ENCODE peak calls at places on chromosomes 3 and 15, in nine cellular contexts. A is SJSA1, G is lower lobe of right lung, W is Caco-2, X is neuronal stem cell, B is sigmoid colon, L is neural progenitor cell, E is upper lobe of right lung, Y is GM23248. J is an unnamed sample.

GRCh38 chr3:58383476-58383875 is 50.2 kb downstream of the PDHB start:
- DNase-seq in X (no peak), W (no peak), Y (peak; percentile 82), B (no peak), L (no peak), G (no peak), E (no peak), A (no peak), J (no peak)

GRCh38 chr3:5195605-5196004 is 8.1 kb downstream of the EDEM1 start:
- DNase-seq in W (no peak), G (peak; percentile 67), B (no peak), A (no peak), E (peak; percentile 71), Y (peak; percentile 47), L (no peak), X (no peak), J (no peak)

GRCh38 chr3:127016043-127016343 is 33.1 kb downstream of the PLXNA1 start:
- DNase-seq in E (no peak), A (no peak), Y (no peak), W (no peak), G (no peak), B (no peak), L (no peak), X (no peak), J (no peak)

GRCh38 chr15:57597431-57597830 is 5.7 kb downstream of the MYZAP start:
- DNase-seq in G (no peak), Y (no peak), E (no peak), A (no peak), B (no peak), W (no peak), X (no peak), L (no peak), J (no peak)

GRCh38 chr15:78317145-78317836 is 17.9 kb upstream of the SKIC8 start:
- DNase-seq in E (no peak), B (peak; percentile 41), L (no peak), W (peak; percentile 52), X (no peak), Y (peak; percentile 27), A (no peak), G (no peak), J (no peak)

GRCh38 chr3:99012051-99012450 is 110.6 kb upstream of the DCBLD2 start:
- DNase-seq in G (no peak), Y (peak; percentile 8), W (no peak), L (no peak), A (no peak), B (no peak), E (no peak), X (no peak), J (no peak)

GRCh38 chr3:26406636-26407035 is 215.9 kb upstream of the LRRC3B start:
- DNase-seq in G (no peak), E (no peak), Y (no peak), A (no peak), X (no peak), L (no peak), W (no peak), B (no peak), J (no peak)

GRCh38 chr15:62112616-62113593 is 46.1 kb downstream of the C2CD4A start:
- DNase-seq in A (peak; percentile 31), W (no peak), L (no peak), B (no peak), E (no peak), G (no peak), Y (peak; percentile 94), X (no peak), J (no peak)

GRCh38 chr3:134381836-134382442 is 7.7 kb upstream of the AMOTL2 start:
- DNase-seq in X (no peak), L (no peak), E (peak; percentile 89), W (no peak), Y (peak; percentile 20), G (peak; percentile 89), A (no peak), B (peak; percentile 46), J (no peak)

DNA sequence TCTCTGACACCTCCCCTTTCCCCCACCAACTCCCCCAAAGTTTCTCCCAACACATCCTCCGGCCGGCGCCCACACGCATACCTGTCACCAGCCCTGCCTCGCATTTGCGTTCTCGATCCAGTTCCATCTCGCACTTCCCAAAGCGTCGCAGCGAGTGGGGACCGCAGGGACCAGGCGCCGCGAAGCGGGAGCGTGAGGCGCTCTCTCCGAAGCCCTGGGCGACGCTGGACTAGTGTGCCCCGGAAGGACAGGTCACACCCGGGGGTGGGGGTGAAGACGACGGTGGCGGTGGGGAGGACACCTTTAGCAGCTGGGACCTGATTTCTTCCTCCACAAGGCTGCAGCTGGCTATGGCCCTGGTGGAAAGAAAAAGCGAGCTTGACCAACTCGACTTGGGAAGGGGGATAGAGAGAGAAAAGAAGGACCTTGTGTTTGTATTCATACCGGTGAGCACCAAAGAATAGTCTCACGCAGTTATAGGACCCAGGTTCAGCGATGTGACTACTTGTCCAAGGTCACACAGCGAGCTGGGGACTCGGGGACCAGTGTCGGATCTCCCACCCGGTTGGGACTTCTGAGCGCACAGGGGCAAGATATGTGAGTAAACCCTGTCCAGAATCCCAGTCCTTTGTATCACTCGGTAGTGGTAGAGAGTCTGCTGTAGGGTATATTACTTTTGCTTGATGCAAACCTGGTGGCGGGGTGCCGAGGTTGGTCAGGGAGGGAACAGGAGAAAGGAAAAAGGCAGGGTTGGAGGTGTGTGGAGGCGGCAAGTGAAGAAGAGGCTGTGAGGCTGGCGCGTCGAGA is 608 bp upstream of the GHSR start:
- DNase-seq in X (no peak), E (no peak), Y (no peak), G (no peak), B (no peak), W (no peak), L (peak; percentile 35), A (no peak), J (no peak)
- H3K4me3 ChIP-seq in X (no peak overlapping the region), E (no peak overlapping the region), Y (no peak overlapping the region), G (no peak overlapping the region), B (no peak overlapping the region), W (no peak overlapping the region), L (peak overlapping the region; percentile 18), A (no peak overlapping the region), J (peak overlapping the region; percentile 10)

GRCh38 chr3:9701711-9702110 is 1.9 kb upstream of the CPNE9 start:
- DNase-seq in E (no peak), G (no peak), A (no peak), B (no peak), Y (no peak), W (no peak), X (no peak), L (no peak), J (no peak)

GRCh38 chr3:9698293-9698692 is 5.3 kb upstream of the CPNE9 start:
- DNase-seq in G (no peak), E (no peak), A (no peak), Y (no peak), W (no peak), L (no peak), X (no peak), B (no peak), J (no peak)

GRCh38 chr3:9697892-9698291 is 5.7 kb upstream of the CPNE9 start:
- DNase-seq in E (no peak), Y (no peak), G (no peak), L (no peak), B (no peak), X (no peak), W (no peak), A (no peak), J (no peak)

GRCh38 chr3:9701006-9701405 is 2.6 kb upstream of the CPNE9 start:
- DNase-seq in X (no peak), W (no peak), B (no peak), A (no peak), G (no peak), E (no peak), L (no peak), Y (no peak), J (no peak)

DNA sequence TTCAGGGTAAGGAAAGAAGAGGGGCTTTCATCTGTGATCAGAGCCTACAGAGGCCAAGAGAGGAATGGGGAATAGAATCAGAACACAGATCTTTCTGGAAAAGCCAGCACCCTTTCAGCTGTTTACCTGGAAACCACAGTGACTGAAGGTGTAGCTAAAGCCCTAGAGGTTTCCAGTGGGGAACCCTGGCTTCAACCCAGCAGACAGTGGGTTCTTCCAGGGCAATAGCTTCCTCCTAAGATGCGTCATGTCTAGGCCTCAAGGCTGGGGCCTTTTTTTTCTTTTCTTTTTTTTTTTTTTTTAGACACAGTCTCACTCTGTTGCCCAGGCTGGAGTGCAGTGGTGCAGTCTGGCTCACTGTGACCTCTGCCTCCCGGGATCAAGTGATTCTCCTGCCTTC is 3.1 kb upstream of the CPNE9 start:
- DNase-seq in E (no peak), G (no peak), X (no peak), L (no peak), Y (peak; percentile 33), W (no peak), B (no peak), A (no peak), J (no peak)
- H3K36me3 ChIP-seq in E (peaks cover 69% of the 10 kb centered on the region), G (peaks cover 75% of the 10 kb centered on the region), X (peaks cover 10% of the 10 kb centered on the region), L (no peaks in the 10 kb centered on the region), Y (no peaks in the 10 kb centered on the region), W (no peaks in the 10 kb centered on the region), B (peaks cover 15% of the 10 kb centered on the region), A (peaks cover 4% of the 10 kb centered on the region), J (peaks cover 3% of the 10 kb centered on the region)

DNA sequence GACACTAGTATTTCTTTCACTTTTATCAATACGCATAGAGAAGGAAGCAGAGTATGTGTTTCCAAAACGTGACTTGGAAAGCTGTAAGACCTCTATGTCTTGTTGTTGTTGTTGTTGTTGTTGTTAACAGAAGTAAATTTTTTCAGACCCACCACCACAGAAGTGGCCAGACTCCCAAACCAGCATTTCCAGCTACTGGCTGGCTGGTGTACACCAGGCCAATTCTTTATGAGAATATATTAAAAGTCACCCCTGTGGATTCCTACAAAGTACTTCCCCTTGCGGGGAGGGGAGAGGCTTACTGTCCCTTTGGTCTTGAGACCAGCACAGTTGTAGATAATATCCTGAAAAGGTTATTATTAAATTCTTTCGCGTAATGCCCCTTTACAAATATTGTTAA is 1.6 kb upstream of the FOXP1 start:
- DNase-seq in E (no peak), G (no peak), B (no peak), L (peak; percentile 13), W (no peak), X (no peak), Y (peak; percentile 18), A (no peak), J (no peak)
- H3K4me3 ChIP-seq in E (peak overlapping the region; percentile 88), G (peak overlapping the region; percentile 85), B (no peak overlapping the region), L (peak overlapping the region; percentile 71), W (no peak overlapping the region), X (peak overlapping the region; percentile 76), Y (peak overlapping the region; percentile 93), A (no peak overlapping the region), J (no peak overlapping the region)

GRCh38 chr15:85651551-85651950 is 143.2 kb downstream of the KLHL25 start:
- DNase-seq in B (no peak), G (no peak), Y (no peak), X (no peak), E (no peak), L (no peak), W (no peak), A (no peak), J (no peak)
- H3K36me3 ChIP-seq in B (no peaks in the 10 kb centered on the region), G (peaks cover 84% of the 10 kb centered on the region), Y (peaks cover 7% of the 10 kb centered on the region), X (peaks cover 8% of the 10 kb centered on the region), E (peaks cover 62% of the 10 kb centered on the region), L (peaks cover 8% of the 10 kb centered on the region), W (no peaks in the 10 kb centered on the region), A (peaks cover 36% of the 10 kb centered on the region), J (no peaks in the 10 kb centered on the region)

J was measured in iPS DF 6.9.